ENCODE peak calls at places on chromosomes 6 and 20, in ten cellular contexts. One of them, this sample, is unnamed.

GRCh38 chr6:108559097-108559883 is 1.4 kb upstream of the FOXO3 start:
- DNase-seq in upper lobe of right lung: peak
- DNase-seq in fibroblast of pulmonary artery: peak
- DNase-seq in epithelial cell of esophagus: peak
- DNase-seq in GM13976: peak
- DNase-seq in MCF 10A: peak
- DNase-seq in NB4: peak
- DNase-seq in nephron progenitor cell: peak
- DNase-seq in heart left ventricle: peak
- DNase-seq in A549: peak
- DNase-seq in this sample: peak

GRCh38 chr6:157172088-157172768 is 151.1 kb downstream of the TMEM242 start:
- DNase-seq in A549: no peak
- DNase-seq in NB4: no peak
- DNase-seq in MCF 10A: no peak
- DNase-seq in upper lobe of right lung: no peak
- DNase-seq in GM13976: no peak
- DNase-seq in heart left ventricle: no peak
- DNase-seq in fibroblast of pulmonary artery: no peak
- DNase-seq in epithelial cell of esophagus: no peak
- DNase-seq in nephron progenitor cell: no peak
- DNase-seq in this sample: no peak

GRCh38 chr20:44914924-44915323 is 5.1 kb downstream of the PABPC1L start:
- DNase-seq in upper lobe of right lung: no peak
- DNase-seq in GM13976: no peak
- DNase-seq in heart left ventricle: no peak
- DNase-seq in MCF 10A: no peak
- DNase-seq in nephron progenitor cell: no peak
- DNase-seq in NB4: peak
- DNase-seq in epithelial cell of esophagus: no peak
- DNase-seq in fibroblast of pulmonary artery: no peak
- DNase-seq in A549: no peak
- DNase-seq in this sample: no peak

GRCh38 chr6:157763129-157763893 is 59.7 kb upstream of the SNX9 start:
- DNase-seq in upper lobe of right lung: peak
- DNase-seq in nephron progenitor cell: no peak
- DNase-seq in A549: peak
- DNase-seq in NB4: no peak
- DNase-seq in MCF 10A: peak
- DNase-seq in GM13976: no peak
- DNase-seq in heart left ventricle: no peak
- DNase-seq in fibroblast of pulmonary artery: peak
- DNase-seq in epithelial cell of esophagus: peak
- DNase-seq in this sample: no peak

GRCh38 chr6:142845624-142846458 is 99.1 kb downstream of the HIVEP2 start:
- DNase-seq in upper lobe of right lung: peak
- DNase-seq in A549: no peak
- DNase-seq in epithelial cell of esophagus: peak
- DNase-seq in MCF 10A: peak
- DNase-seq in NB4: peak
- DNase-seq in nephron progenitor cell: peak
- DNase-seq in GM13976: no peak
- DNase-seq in fibroblast of pulmonary artery: peak
- DNase-seq in heart left ventricle: peak
- DNase-seq in this sample: no peak

GRCh38 chr6:168529214-168529613 is 88.2 kb downstream of the SMOC2 start:
- DNase-seq in MCF 10A: no peak
- DNase-seq in NB4: no peak
- DNase-seq in A549: no peak
- DNase-seq in nephron progenitor cell: no peak
- DNase-seq in GM13976: no peak
- DNase-seq in upper lobe of right lung: no peak
- DNase-seq in heart left ventricle: no peak
- DNase-seq in epithelial cell of esophagus: no peak
- DNase-seq in fibroblast of pulmonary artery: no peak
- DNase-seq in this sample: no peak

GRCh38 chr6:2804516-2804915 is 37.1 kb downstream of the SERPINB1 start:
- DNase-seq in epithelial cell of esophagus: no peak
- DNase-seq in NB4: peak
- DNase-seq in heart left ventricle: no peak
- DNase-seq in nephron progenitor cell: no peak
- DNase-seq in A549: no peak
- DNase-seq in upper lobe of right lung: no peak
- DNase-seq in GM13976: no peak
- DNase-seq in MCF 10A: no peak
- DNase-seq in fibroblast of pulmonary artery: no peak
- DNase-seq in this sample: no peak

GRCh38 chr6:26157838-26158580 is 70.8 kb downstream of the HFE start:
- DNase-seq in fibroblast of pulmonary artery: peak
- DNase-seq in NB4: peak
- DNase-seq in nephron progenitor cell: peak
- DNase-seq in upper lobe of right lung: peak
- DNase-seq in epithelial cell of esophagus: peak
- DNase-seq in A549: peak
- DNase-seq in MCF 10A: peak
- DNase-seq in GM13976: peak
- DNase-seq in heart left ventricle: peak
- DNase-seq in this sample: peak

GRCh38 chr6:52285174-52286068 is 879 bp upstream of the MCM3 start:
- DNase-seq in upper lobe of right lung: no peak
- DNase-seq in MCF 10A: peak
- DNase-seq in NB4: peak
- DNase-seq in fibroblast of pulmonary artery: peak
- DNase-seq in A549: no peak
- DNase-seq in GM13976: no peak
- DNase-seq in heart left ventricle: no peak
- DNase-seq in epithelial cell of esophagus: no peak
- DNase-seq in nephron progenitor cell: no peak
- DNase-seq in this sample: no peak

GRCh38 chr20:9323622-9324021 is 190.8 kb upstream of the LAMP5 start:
- DNase-seq in A549: peak
- DNase-seq in MCF 10A: no peak
- DNase-seq in fibroblast of pulmonary artery: peak
- DNase-seq in upper lobe of right lung: no peak
- DNase-seq in GM13976: no peak
- DNase-seq in epithelial cell of esophagus: peak
- DNase-seq in heart left ventricle: no peak
- DNase-seq in nephron progenitor cell: peak
- DNase-seq in NB4: no peak
- DNase-seq in this sample: no peak
- TF ChIP-seq CTCF in A549: peak
- TF ChIP-seq CTCF in MCF 10A: peak
- TF ChIP-seq CTCF in fibroblast of pulmonary artery: peak
- TF ChIP-seq CTCF in upper lobe of right lung: peak
- TF ChIP-seq CTCF in GM13976: no peak
- TF ChIP-seq CTCF in epithelial cell of esophagus: peak
- TF ChIP-seq CTCF in heart left ventricle: no peak
- TF ChIP-seq CTCF in nephron progenitor cell: peak
- TF ChIP-seq CTCF in NB4: peak
- TF ChIP-seq CTCF in this sample: no peak

GRCh38 chr6:124573953-124574352 is 388.3 kb upstream of the RNF217 start:
- DNase-seq in heart left ventricle: no peak
- DNase-seq in upper lobe of right lung: no peak
- DNase-seq in GM13976: no peak
- DNase-seq in MCF 10A: no peak
- DNase-seq in nephron progenitor cell: no peak
- DNase-seq in epithelial cell of esophagus: no peak
- DNase-seq in A549: no peak
- DNase-seq in NB4: no peak
- DNase-seq in fibroblast of pulmonary artery: no peak
- DNase-seq in this sample: no peak
- TF ChIP-seq CTCF in heart left ventricle: no peak
- TF ChIP-seq CTCF in upper lobe of right lung: no peak
- TF ChIP-seq CTCF in GM13976: no peak
- TF ChIP-seq CTCF in MCF 10A: no peak
- TF ChIP-seq CTCF in nephron progenitor cell: no peak
- TF ChIP-seq CTCF in epithelial cell of esophagus: no peak
- TF ChIP-seq CTCF in A549: no peak
- TF ChIP-seq CTCF in NB4: no peak
- TF ChIP-seq CTCF in fibroblast of pulmonary artery: no peak
- TF ChIP-seq CTCF in this sample: no peak

GRCh38 chr20:62136283-62137091 is 6.7 kb downstream of the PSMA7 start:
- DNase-seq in A549: peak
- DNase-seq in MCF 10A: peak
- DNase-seq in upper lobe of right lung: peak
- DNase-seq in NB4: peak
- DNase-seq in epithelial cell of esophagus: peak
- DNase-seq in GM13976: peak
- DNase-seq in fibroblast of pulmonary artery: peak
- DNase-seq in nephron progenitor cell: peak
- DNase-seq in heart left ventricle: no peak
- DNase-seq in this sample: peak
- TF ChIP-seq CTCF in A549: peak
- TF ChIP-seq CTCF in MCF 10A: peak
- TF ChIP-seq CTCF in upper lobe of right lung: peak
- TF ChIP-seq CTCF in NB4: peak
- TF ChIP-seq CTCF in epithelial cell of esophagus: peak
- TF ChIP-seq CTCF in GM13976: peak
- TF ChIP-seq CTCF in fibroblast of pulmonary artery: peak
- TF ChIP-seq CTCF in nephron progenitor cell: peak
- TF ChIP-seq CTCF in heart left ventricle: peak
- TF ChIP-seq CTCF in this sample: peak

GRCh38 chr6:105189026-105189680 is 9.3 kb upstream of the POPDC3 start:
- DNase-seq in fibroblast of pulmonary artery: no peak
- DNase-seq in GM13976: no peak
- DNase-seq in upper lobe of right lung: no peak
- DNase-seq in heart left ventricle: no peak
- DNase-seq in A549: no peak
- DNase-seq in NB4: no peak
- DNase-seq in nephron progenitor cell: no peak
- DNase-seq in MCF 10A: no peak
- DNase-seq in epithelial cell of esophagus: no peak
- DNase-seq in this sample: no peak
- TF ChIP-seq CTCF in fibroblast of pulmonary artery: no peak
- TF ChIP-seq CTCF in GM13976: no peak
- TF ChIP-seq CTCF in upper lobe of right lung: no peak
- TF ChIP-seq CTCF in heart left ventricle: no peak
- TF ChIP-seq CTCF in A549: no peak
- TF ChIP-seq CTCF in NB4: no peak
- TF ChIP-seq CTCF in nephron progenitor cell: no peak
- TF ChIP-seq CTCF in MCF 10A: no peak
- TF ChIP-seq CTCF in epithelial cell of esophagus: no peak
- TF ChIP-seq CTCF in this sample: no peak

GRCh38 chr6:133369755-133370154 is 128.6 kb downstream of the EYA4 start:
- DNase-seq in NB4: no peak
- DNase-seq in MCF 10A: no peak
- DNase-seq in upper lobe of right lung: no peak
- DNase-seq in fibroblast of pulmonary artery: no peak
- DNase-seq in GM13976: no peak
- DNase-seq in heart left ventricle: no peak
- DNase-seq in A549: no peak
- DNase-seq in nephron progenitor cell: no peak
- DNase-seq in epithelial cell of esophagus: no peak
- DNase-seq in this sample: no peak

GRCh38 chr6:133362813-133363212 is 121.7 kb downstream of the EYA4 start:
- DNase-seq in NB4: no peak
- DNase-seq in heart left ventricle: no peak
- DNase-seq in GM13976: no peak
- DNase-seq in upper lobe of right lung: no peak
- DNase-seq in nephron progenitor cell: no peak
- DNase-seq in A549: no peak
- DNase-seq in epithelial cell of esophagus: no peak
- DNase-seq in fibroblast of pulmonary artery: no peak
- DNase-seq in MCF 10A: no peak
- DNase-seq in this sample: no peak

GRCh38 chr6:133368664-133369063 is 127.5 kb downstream of the EYA4 start:
- DNase-seq in MCF 10A: peak
- DNase-seq in GM13976: no peak
- DNase-seq in epithelial cell of esophagus: peak
- DNase-seq in heart left ventricle: no peak
- DNase-seq in nephron progenitor cell: no peak
- DNase-seq in A549: no peak
- DNase-seq in NB4: no peak
- DNase-seq in upper lobe of right lung: no peak
- DNase-seq in fibroblast of pulmonary artery: no peak
- DNase-seq in this sample: no peak
- TF ChIP-seq CTCF in MCF 10A: no peak
- TF ChIP-seq CTCF in GM13976: no peak
- TF ChIP-seq CTCF in epithelial cell of esophagus: peak
- TF ChIP-seq CTCF in heart left ventricle: no peak
- TF ChIP-seq CTCF in nephron progenitor cell: no peak
- TF ChIP-seq CTCF in A549: peak
- TF ChIP-seq CTCF in NB4: no peak
- TF ChIP-seq CTCF in upper lobe of right lung: no peak
- TF ChIP-seq CTCF in fibroblast of pulmonary artery: no peak
- TF ChIP-seq CTCF in this sample: no peak